ENCODE peak calls at places on chromosomes 5 and 9, in nine cellular contexts. One of them, this sample, is unnamed.

GRCh38 chr5:72005676-72006075 is 101.6 kb upstream of the MAP1B start:
- DNase-seq in heart right ventricle: no peak
- DNase-seq in SK-N-SH: no peak
- DNase-seq in PC-9: no peak
- DNase-seq in aorta: no peak
- DNase-seq in body of pancreas: no peak
- DNase-seq in colonic mucosa: no peak
- DNase-seq in left ventricle myocardium inferior: no peak
- DNase-seq in iPS DF 6.9: no peak
- DNase-seq in this sample: no peak

GRCh38 chr9:13942695-13943094 is 371.2 kb downstream of the NFIB start:
- DNase-seq in SK-N-SH: no peak
- DNase-seq in PC-9: peak
- DNase-seq in heart right ventricle: no peak
- DNase-seq in colonic mucosa: no peak
- DNase-seq in body of pancreas: no peak
- DNase-seq in aorta: no peak
- DNase-seq in iPS DF 6.9: no peak
- DNase-seq in left ventricle myocardium inferior: no peak
- DNase-seq in this sample: peak

GRCh38 chr9:97237311-97237786 is 70.1 kb upstream of the CCDC180 start:
- DNase-seq in colonic mucosa: no peak
- DNase-seq in body of pancreas: no peak
- DNase-seq in SK-N-SH: no peak
- DNase-seq in left ventricle myocardium inferior: no peak
- DNase-seq in aorta: no peak
- DNase-seq in iPS DF 6.9: no peak
- DNase-seq in PC-9: no peak
- DNase-seq in heart right ventricle: no peak
- DNase-seq in this sample: no peak

GRCh38 chr9:19102181-19102630 is 498 bp downstream of the HAUS6 start:
- DNase-seq in aorta: no peak
- DNase-seq in PC-9: no peak
- DNase-seq in colonic mucosa: peak
- DNase-seq in heart right ventricle: no peak
- DNase-seq in body of pancreas: no peak
- DNase-seq in SK-N-SH: peak
- DNase-seq in iPS DF 6.9: no peak
- DNase-seq in left ventricle myocardium inferior: no peak
- DNase-seq in this sample: no peak

GRCh38 chr9:88872171-88872946 is 118.9 kb upstream of the S1PR3 start:
- DNase-seq in PC-9: no peak
- DNase-seq in SK-N-SH: no peak
- DNase-seq in iPS DF 6.9: no peak
- DNase-seq in body of pancreas: no peak
- DNase-seq in heart right ventricle: peak
- DNase-seq in left ventricle myocardium inferior: no peak
- DNase-seq in colonic mucosa: no peak
- DNase-seq in aorta: no peak
- DNase-seq in this sample: no peak

GRCh38 chr9:76453785-76454184 is 5.2 kb upstream of the GCNT1 start:
- DNase-seq in PC-9: no peak
- DNase-seq in iPS DF 6.9: no peak
- DNase-seq in colonic mucosa: no peak
- DNase-seq in SK-N-SH: no peak
- DNase-seq in body of pancreas: no peak
- DNase-seq in heart right ventricle: no peak
- DNase-seq in left ventricle myocardium inferior: no peak
- DNase-seq in aorta: no peak
- DNase-seq in this sample: peak

GRCh38 chr9:27527702-27528277 is 1.8 kb downstream of the MOB3B start:
- DNase-seq in aorta: no peak
- DNase-seq in left ventricle myocardium inferior: no peak
- DNase-seq in PC-9: no peak
- DNase-seq in iPS DF 6.9: no peak
- DNase-seq in SK-N-SH: no peak
- DNase-seq in colonic mucosa: no peak
- DNase-seq in heart right ventricle: no peak
- DNase-seq in body of pancreas: no peak
- DNase-seq in this sample: no peak

GRCh38 chr5:39876146-39876545 is 451.4 kb upstream of the DAB2 start:
- DNase-seq in colonic mucosa: no peak
- DNase-seq in SK-N-SH: no peak
- DNase-seq in PC-9: no peak
- DNase-seq in heart right ventricle: no peak
- DNase-seq in iPS DF 6.9: no peak
- DNase-seq in aorta: no peak
- DNase-seq in left ventricle myocardium inferior: no peak
- DNase-seq in body of pancreas: no peak
- DNase-seq in this sample: no peak

GRCh38 chr5:131423056-131423455 is 159.2 kb downstream of the CDC42SE2 start:
- DNase-seq in SK-N-SH: peak
- DNase-seq in colonic mucosa: no peak
- DNase-seq in iPS DF 6.9: no peak
- DNase-seq in body of pancreas: no peak
- DNase-seq in aorta: no peak
- DNase-seq in heart right ventricle: no peak
- DNase-seq in PC-9: no peak
- DNase-seq in left ventricle myocardium inferior: no peak
- DNase-seq in this sample: peak

GRCh38 chr5:89037090-89037489 is 154.1 kb upstream of the MEF2C start:
- DNase-seq in iPS DF 6.9: no peak
- DNase-seq in SK-N-SH: no peak
- DNase-seq in heart right ventricle: no peak
- DNase-seq in colonic mucosa: no peak
- DNase-seq in PC-9: peak
- DNase-seq in aorta: no peak
- DNase-seq in body of pancreas: no peak
- DNase-seq in left ventricle myocardium inferior: no peak
- DNase-seq in this sample: peak

GRCh38 chr5:168987540-168988300 is 313.2 kb downstream of the SLIT3 start:
- DNase-seq in iPS DF 6.9: peak
- DNase-seq in body of pancreas: peak
- DNase-seq in colonic mucosa: peak
- DNase-seq in aorta: peak
- DNase-seq in heart right ventricle: peak
- DNase-seq in SK-N-SH: peak
- DNase-seq in PC-9: peak
- DNase-seq in left ventricle myocardium inferior: peak
- DNase-seq in this sample: peak

GRCh38 chr9:88933607-88934379 is 57.5 kb upstream of the S1PR3 start:
- DNase-seq in iPS DF 6.9: no peak
- DNase-seq in colonic mucosa: no peak
- DNase-seq in aorta: no peak
- DNase-seq in PC-9: no peak
- DNase-seq in heart right ventricle: no peak
- DNase-seq in SK-N-SH: no peak
- DNase-seq in body of pancreas: no peak
- DNase-seq in left ventricle myocardium inferior: no peak
- DNase-seq in this sample: no peak

GRCh38 chr9:128286435-128286834 is 10.4 kb downstream of the SWI5 start:
- DNase-seq in SK-N-SH: no peak
- DNase-seq in left ventricle myocardium inferior: peak
- DNase-seq in colonic mucosa: no peak
- DNase-seq in body of pancreas: no peak
- DNase-seq in iPS DF 6.9: no peak
- DNase-seq in heart right ventricle: peak
- DNase-seq in PC-9: no peak
- DNase-seq in aorta: no peak
- DNase-seq in this sample: no peak

GRCh38 chr9:71830929-71831328 is 62.6 kb upstream of the CEMIP2 start:
- DNase-seq in left ventricle myocardium inferior: no peak
- DNase-seq in heart right ventricle: no peak
- DNase-seq in PC-9: no peak
- DNase-seq in iPS DF 6.9: no peak
- DNase-seq in aorta: no peak
- DNase-seq in body of pancreas: no peak
- DNase-seq in colonic mucosa: peak
- DNase-seq in SK-N-SH: no peak
- DNase-seq in this sample: no peak

GRCh38 chr9:1102010-1102712 is 52.0 kb downstream of the DMRT2 start:
- DNase-seq in PC-9: no peak
- DNase-seq in aorta: no peak
- DNase-seq in body of pancreas: no peak
- DNase-seq in iPS DF 6.9: no peak
- DNase-seq in SK-N-SH: no peak
- DNase-seq in left ventricle myocardium inferior: no peak
- DNase-seq in heart right ventricle: no peak
- DNase-seq in colonic mucosa: no peak
- DNase-seq in this sample: no peak

GRCh38 chr9:110561826-110562225 is 17.7 kb downstream of the SVEP1 start:
- DNase-seq in colonic mucosa: no peak
- DNase-seq in left ventricle myocardium inferior: no peak
- DNase-seq in iPS DF 6.9: no peak
- DNase-seq in SK-N-SH: no peak
- DNase-seq in heart right ventricle: no peak
- DNase-seq in body of pancreas: no peak
- DNase-seq in aorta: no peak
- DNase-seq in PC-9: no peak
- DNase-seq in this sample: no peak

GRCh38 chr9:125747053-125747764 is at the start of gene PBX3:
- DNase-seq in body of pancreas: peak
- DNase-seq in SK-N-SH: peak
- DNase-seq in colonic mucosa: peak
- DNase-seq in PC-9: peak
- DNase-seq in left ventricle myocardium inferior: peak
- DNase-seq in iPS DF 6.9: no peak
- DNase-seq in aorta: peak
- DNase-seq in heart right ventricle: peak
- DNase-seq in this sample: no peak

GRCh38 chr5:81506900-81507588 is 113.1 kb upstream of the ACOT12 start:
- DNase-seq in SK-N-SH: peak
- DNase-seq in colonic mucosa: peak
- DNase-seq in body of pancreas: peak
- DNase-seq in PC-9: peak
- DNase-seq in heart right ventricle: peak
- DNase-seq in left ventricle myocardium inferior: no peak
- DNase-seq in aorta: no peak
- DNase-seq in iPS DF 6.9: peak
- DNase-seq in this sample: peak

DNA sequence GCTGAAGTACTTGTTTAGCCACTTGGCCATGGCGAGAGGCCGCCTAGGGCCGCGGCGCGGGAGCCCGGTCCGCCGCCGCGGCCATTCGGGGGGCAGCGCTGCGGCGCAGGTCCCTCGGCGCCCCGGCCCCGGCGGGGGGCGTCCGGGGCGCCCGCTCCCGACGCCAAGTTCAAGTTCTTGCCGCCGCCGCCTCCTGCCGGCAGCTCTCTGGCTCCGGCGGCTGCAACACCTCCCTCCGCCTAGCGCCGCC is 486 bp downstream of the SHB start:
- DNase-seq in PC-9: peak
- DNase-seq in aorta: no peak
- DNase-seq in colonic mucosa: peak
- DNase-seq in left ventricle myocardium inferior: no peak
- DNase-seq in body of pancreas: peak
- DNase-seq in iPS DF 6.9: no peak
- DNase-seq in heart right ventricle: no peak
- DNase-seq in SK-N-SH: peak
- DNase-seq in this sample: no peak
- H3K27ac ChIP-seq in PC-9: peak
- H3K27ac ChIP-seq in aorta: peak
- H3K27ac ChIP-seq in colonic mucosa: peak
- H3K27ac ChIP-seq in left ventricle myocardium inferior: peak
- H3K27ac ChIP-seq in body of pancreas: peak
- H3K27ac ChIP-seq in iPS DF 6.9: no peak
- H3K27ac ChIP-seq in heart right ventricle: peak
- H3K27ac ChIP-seq in SK-N-SH: peak
- H3K27ac ChIP-seq in this sample: peak

GRCh38 chr5:43041131-43041668 is 1.1 kb upstream of the ANXA2R start:
- DNase-seq in iPS DF 6.9: no peak
- DNase-seq in SK-N-SH: no peak
- DNase-seq in aorta: no peak
- DNase-seq in heart right ventricle: peak
- DNase-seq in left ventricle myocardium inferior: peak
- DNase-seq in PC-9: no peak
- DNase-seq in body of pancreas: no peak
- DNase-seq in colonic mucosa: peak
- DNase-seq in this sample: no peak
- H3K27ac ChIP-seq in iPS DF 6.9: no peak
- H3K27ac ChIP-seq in SK-N-SH: peak
- H3K27ac ChIP-seq in aorta: peak
- H3K27ac ChIP-seq in heart right ventricle: peak
- H3K27ac ChIP-seq in left ventricle myocardium inferior: peak
- H3K27ac ChIP-seq in PC-9: peak
- H3K27ac ChIP-seq in body of pancreas: peak
- H3K27ac ChIP-seq in colonic mucosa: peak
- H3K27ac ChIP-seq in this sample: peak

GRCh38 chr5:73663860-73664240 is 37.9 kb downstream of the ARHGEF28 start:
- DNase-seq in body of pancreas: peak
- DNase-seq in left ventricle myocardium inferior: no peak
- DNase-seq in aorta: no peak
- DNase-seq in iPS DF 6.9: no peak
- DNase-seq in colonic mucosa: no peak
- DNase-seq in PC-9: no peak
- DNase-seq in heart right ventricle: no peak
- DNase-seq in SK-N-SH: no peak
- DNase-seq in this sample: no peak

GRCh38 chr5:73664796-73665195 is 38.8 kb downstream of the ARHGEF28 start:
- DNase-seq in colonic mucosa: no peak
- DNase-seq in SK-N-SH: no peak
- DNase-seq in body of pancreas: no peak
- DNase-seq in left ventricle myocardium inferior: no peak
- DNase-seq in PC-9: no peak
- DNase-seq in heart right ventricle: no peak
- DNase-seq in iPS DF 6.9: no peak
- DNase-seq in aorta: no peak
- DNase-seq in this sample: no peak

GRCh38 chr5:73663161-73663859 is 37.3 kb downstream of the ARHGEF28 start:
- DNase-seq in heart right ventricle: no peak
- DNase-seq in iPS DF 6.9: no peak
- DNase-seq in PC-9: no peak
- DNase-seq in colonic mucosa: no peak
- DNase-seq in body of pancreas: no peak
- DNase-seq in aorta: no peak
- DNase-seq in SK-N-SH: no peak
- DNase-seq in left ventricle myocardium inferior: no peak
- DNase-seq in this sample: no peak

GRCh38 chr5:73666891-73667290 is 40.9 kb downstream of the ARHGEF28 start:
- DNase-seq in heart right ventricle: no peak
- DNase-seq in left ventricle myocardium inferior: no peak
- DNase-seq in body of pancreas: no peak
- DNase-seq in iPS DF 6.9: no peak
- DNase-seq in colonic mucosa: no peak
- DNase-seq in PC-9: no peak
- DNase-seq in aorta: no peak
- DNase-seq in SK-N-SH: no peak
- DNase-seq in this sample: no peak

GRCh38 chr5:73661753-73662152 is 35.8 kb downstream of the ARHGEF28 start:
- DNase-seq in iPS DF 6.9: no peak
- DNase-seq in SK-N-SH: no peak
- DNase-seq in heart right ventricle: no peak
- DNase-seq in body of pancreas: no peak
- DNase-seq in aorta: no peak
- DNase-seq in PC-9: no peak
- DNase-seq in left ventricle myocardium inferior: no peak
- DNase-seq in colonic mucosa: no peak
- DNase-seq in this sample: no peak
- H3K27ac ChIP-seq in iPS DF 6.9: no peak
- H3K27ac ChIP-seq in SK-N-SH: no peak
- H3K27ac ChIP-seq in heart right ventricle: no peak
- H3K27ac ChIP-seq in body of pancreas: no peak
- H3K27ac ChIP-seq in aorta: no peak
- H3K27ac ChIP-seq in PC-9: no peak
- H3K27ac ChIP-seq in left ventricle myocardium inferior: no peak
- H3K27ac ChIP-seq in colonic mucosa: no peak
- H3K27ac ChIP-seq in this sample: no peak

GRCh38 chr5:55483903-55484302 is 50.9 kb downstream of the PLPP1 start:
- DNase-seq in SK-N-SH: no peak
- DNase-seq in left ventricle myocardium inferior: no peak
- DNase-seq in body of pancreas: no peak
- DNase-seq in aorta: no peak
- DNase-seq in heart right ventricle: no peak
- DNase-seq in PC-9: no peak
- DNase-seq in iPS DF 6.9: no peak
- DNase-seq in colonic mucosa: no peak
- DNase-seq in this sample: no peak
- H3K27ac ChIP-seq in SK-N-SH: no peak
- H3K27ac ChIP-seq in left ventricle myocardium inferior: no peak
- H3K27ac ChIP-seq in body of pancreas: no peak
- H3K27ac ChIP-seq in aorta: no peak
- H3K27ac ChIP-seq in heart right ventricle: no peak
- H3K27ac ChIP-seq in PC-9: no peak
- H3K27ac ChIP-seq in iPS DF 6.9: peak
- H3K27ac ChIP-seq in colonic mucosa: no peak
- H3K27ac ChIP-seq in this sample: no peak

This sample was measured in brain microvascular endothelial cell.